ENCODE peak calls at places on chromosome 13, in seven cellular contexts. T, I, F, E, O, V and K are unnamed samples. For H3K4me1 and H3K27me3, the result is how much of the 10 kb centered on the place peaks cover.

GRCh38 chr13:66212511-66212910 is 1017.6 kb downstream of the PCDH9 start:
- DNase-seq in T (no peak), I (no peak), F (no peak), E (no peak), O (no peak), V (no peak), K (no peak)

GRCh38 chr13:41311607-41312500 is 787 bp downstream of the NAA16 start:
- DNase-seq in T (peak), I (no peak), F (peak), E (peak), O (peak), V (no peak), K (peak)

GRCh38 chr13:33554919-33555791 is 262.8 kb upstream of the RFC3 start:
- DNase-seq in T (no peak), I (no peak), F (no peak), E (no peak), O (no peak), V (no peak), K (no peak)

GRCh38 chr13:37816276-37816675 is 53.3 kb downstream of the TRPC4 start:
- DNase-seq in T (no peak), I (no peak), F (no peak), E (no peak), O (no peak), V (no peak), K (no peak)

GRCh38 chr13:84985860-84986259 is 813.4 kb downstream of the SLITRK6 start:
- DNase-seq in T (no peak), I (no peak), F (no peak), E (no peak), O (no peak), V (no peak), K (peak)

GRCh38 chr13:80132741-80133601 is 208.0 kb downstream of the SPRY2 start:
- DNase-seq in T (peak), I (no peak), F (peak), E (peak), O (no peak), V (no peak), K (peak)

GRCh38 chr13:94119360-94119936 is 360.0 kb downstream of the DCT start:
- DNase-seq in T (peak), I (no peak), F (peak), E (no peak), O (no peak), V (no peak), K (peak)

GRCh38 chr13:100235311-100235901 is 146.5 kb downstream of the PCCA start:
- DNase-seq in T (peak), I (no peak), F (no peak), E (peak), O (peak), V (no peak), K (peak)

GRCh38 chr13:113967206-113967720 is 6.6 kb downstream of the C13orf46 start:
- DNase-seq in T (no peak), I (no peak), F (no peak), E (no peak), O (no peak), V (no peak), K (no peak)

GRCh38 chr13:98564204-98564603 is 12.7 kb downstream of the STK24 start:
- DNase-seq in T (no peak), I (no peak), F (no peak), E (no peak), O (no peak), V (no peak), K (no peak)

GRCh38 chr13:34933786-34934185 is 8.3 kb upstream of the NBEA start:
- DNase-seq in T (no peak), I (no peak), F (no peak), E (no peak), O (no peak), V (no peak), K (no peak)

GRCh38 chr13:109180905-109181425 is 551.6 kb downstream of the MYO16 start:
- DNase-seq in T (peak), I (no peak), F (no peak), E (no peak), O (no peak), V (no peak), K (no peak)

GRCh38 chr13:73228546-73228945 is 169.7 kb downstream of the KLF5 start:
- DNase-seq in T (peak), I (no peak), F (no peak), E (no peak), O (peak), V (no peak), K (no peak)

GRCh38 chr13:94335786-94336357 is 143.6 kb downstream of the DCT start:
- DNase-seq in T (no peak), I (no peak), F (no peak), E (no peak), O (no peak), V (no peak), K (no peak)

GRCh38 chr13:45544520-45544919 is 71.0 kb downstream of the ERICH6B start:
- DNase-seq in T (no peak), I (no peak), F (no peak), E (no peak), O (no peak), V (no peak), K (no peak)

GRCh38 chr13:38804536-38804935 is 117.7 kb downstream of the FREM2 start:
- DNase-seq in T (no peak), I (no peak), F (no peak), E (no peak), O (no peak), V (no peak), K (no peak)

GRCh38 chr13:41075034-41075433 is 13.7 kb downstream of the WBP4 start:
- DNase-seq in T (peak), I (no peak), F (no peak), E (no peak), O (peak), V (no peak), K (peak)

GRCh38 chr13:25478186-25478585 is 106.4 kb downstream of the ATP8A2 start:
- DNase-seq in T (peak), I (no peak), F (no peak), E (no peak), O (no peak), V (no peak), K (no peak)

GRCh38 chr13:39417131-39417530 is 185.9 kb downstream of the LHFPL6 start:
- DNase-seq in T (no peak), I (no peak), F (no peak), E (no peak), O (no peak), V (no peak), K (peak)

GRCh38 chr13:106507560-106508274 is 27.7 kb downstream of the EFNB2 start:
- DNase-seq in T (peak), I (no peak), F (no peak), E (no peak), O (peak), V (no peak), K (no peak)

GRCh38 chr13:72808917-72809500 is 27.1 kb downstream of the PIBF1 start:
- DNase-seq in T (peak), I (no peak), F (no peak), E (no peak), O (peak), V (no peak), K (no peak)

GRCh38 chr13:114130131-114130707 is 2.2 kb downstream of the RASA3 start:
- DNase-seq in T (no peak), I (no peak), F (no peak), E (no peak), O (no peak), V (no peak), K (no peak)

GRCh38 chr13:79935121-79935520 is 405.8 kb downstream of the SPRY2 start:
- DNase-seq in T (no peak), I (no peak), F (no peak), E (no peak), O (no peak), V (no peak), K (no peak)

GRCh38 chr13:75913925-75914324 is 277.8 kb downstream of the LMO7 start:
- DNase-seq in T (no peak), I (no peak), F (no peak), E (no peak), O (no peak), V (no peak), K (no peak)

GRCh38 chr13:32894589-32895001 is 121.6 kb upstream of the KL start:
- DNase-seq in T (no peak), I (no peak), F (no peak), E (no peak), O (no peak), V (no peak), K (no peak)

GRCh38 chr13:102769679-102770078 is 3.9 kb downstream of the TEX30 start:
- DNase-seq in T (no peak), I (no peak), F (no peak), E (no peak), O (peak), V (no peak), K (no peak)

GRCh38 chr13:44311011-44311481 is 62.6 kb upstream of the SERP2 start:
- DNase-seq in T (no peak), I (no peak), F (no peak), E (no peak), O (no peak), V (no peak), K (no peak)

GRCh38 chr13:111531505-111531904 is 211.1 kb downstream of the TEX29 start:
- DNase-seq in T (peak), I (no peak), F (no peak), E (no peak), O (no peak), V (no peak), K (no peak)

GRCh38 chr13:49322702-49323101 is 75.0 kb downstream of the CDADC1 start:
- DNase-seq in T (no peak), I (no peak), F (no peak), E (no peak), O (no peak), V (no peak), K (no peak)

GRCh38 chr13:106100261-106100919 is 435.1 kb downstream of the EFNB2 start:
- DNase-seq in T (peak), I (no peak), F (no peak), E (peak), O (no peak), V (no peak), K (peak)

GRCh38 chr13:25148005-25148798 is 23.9 kb downstream of the AMER2 start:
- DNase-seq in T (no peak), I (no peak), F (no peak), E (no peak), O (no peak), V (no peak), K (no peak)

GRCh38 chr13:100552755-100553154 is 35.8 kb downstream of the GGACT start:
- DNase-seq in T (no peak), I (no peak), F (no peak), E (no peak), O (no peak), V (no peak), K (no peak)

GRCh38 chr13:56201834-56202233 is 938.9 kb upstream of the PRR20A start:
- DNase-seq in T (no peak), I (no peak), F (no peak), E (no peak), O (no peak), V (no peak), K (no peak)

DNA sequence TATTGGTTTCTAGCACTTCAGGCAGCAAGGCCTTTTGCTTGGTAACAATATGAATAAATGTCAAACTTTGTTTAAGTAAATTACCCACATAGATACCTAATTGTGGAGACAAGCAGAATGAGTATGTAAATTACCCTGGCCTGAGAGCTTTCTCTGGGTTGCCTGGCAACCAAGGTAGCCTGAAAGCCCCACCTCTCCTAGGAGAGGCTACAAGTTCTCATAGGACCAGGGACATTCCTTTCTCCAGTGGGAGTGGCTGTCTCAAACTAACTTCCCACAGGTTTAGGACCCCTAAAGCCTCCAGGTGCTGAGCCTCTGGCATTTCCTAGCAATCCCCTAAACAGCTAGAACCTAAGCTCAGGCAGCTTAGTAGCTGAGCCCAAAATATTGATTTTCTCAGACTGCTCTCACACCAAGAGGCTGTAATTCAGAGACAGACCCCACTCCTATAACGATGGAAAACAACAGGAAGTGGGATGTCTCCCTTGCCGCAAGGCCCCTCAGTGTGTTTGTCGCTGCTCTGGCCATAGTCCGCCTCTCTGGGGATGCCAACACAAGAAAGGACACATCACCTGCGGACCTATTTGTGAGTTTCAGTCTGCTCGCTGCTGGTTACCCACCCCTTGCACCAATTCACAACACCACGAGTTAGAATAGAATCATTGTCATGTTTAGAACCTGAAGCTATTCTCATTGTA is 207.3 kb downstream of the DLEU7 start:
- DNase-seq in T (peak), I (no peak), F (no peak), E (no peak), O (no peak), V (no peak), K (peak)
- H3K4me3 ChIP-seq in T (no peak), I (no peak), F (no peak), E (no peak), O (no peak), V (no peak), K (no peak)

DNA sequence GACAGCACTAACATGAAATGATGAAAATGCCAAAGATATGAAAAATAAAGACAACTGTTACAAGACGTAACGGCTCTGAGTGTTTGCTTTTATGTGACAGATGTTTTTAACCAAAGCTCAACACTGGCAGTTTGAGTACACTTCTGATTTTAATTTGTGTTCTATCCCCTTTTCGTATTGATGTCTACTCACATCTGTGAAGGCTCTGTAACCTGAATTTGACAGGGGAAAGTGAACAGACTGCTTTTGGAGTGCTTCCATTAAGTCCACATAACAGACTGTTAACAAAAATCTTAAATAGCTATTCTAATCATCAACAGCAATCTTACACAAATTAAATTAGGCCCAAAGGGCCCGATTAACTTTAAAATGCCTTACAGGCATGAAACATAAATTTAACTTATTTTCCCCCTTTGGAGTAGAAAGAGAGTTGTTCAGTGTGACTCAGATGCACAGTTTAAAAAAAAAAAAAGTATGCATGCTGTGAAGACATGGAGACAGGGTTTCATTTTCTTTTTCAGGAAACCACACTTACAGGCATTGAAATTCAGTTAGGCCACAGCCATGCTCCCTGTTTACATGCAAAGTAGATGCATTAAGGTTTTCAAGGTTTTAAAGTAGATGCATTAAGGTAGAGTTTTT is 16.3 kb upstream of the RNASEH2B start:
- DNase-seq in T (no peak), I (no peak), F (no peak), E (no peak), O (peak), V (no peak), K (no peak)
- H3K4me1 ChIP-seq in T (under half), I (under half), F (under half), E (under half), O (under half), V (under half), K (under half)

GRCh38 chr13:90386090-90386489 is 961.4 kb upstream of the MIR17HG start:
- DNase-seq in T (no peak), I (no peak), F (no peak), E (no peak), O (no peak), V (no peak), K (no peak)
- H3K27me3 ChIP-seq in T (under half), I (under half), F (under half), E (under half), O (under half), V (under half), K (under half)

GRCh38 chr13:97226013-97226412 is 3.9 kb downstream of the MBNL2 start:
- DNase-seq in T (no peak), I (no peak), F (peak), E (no peak), O (no peak), V (no peak), K (no peak)
- H3K4me3 ChIP-seq in T (peak), I (peak), F (no peak), E (peak), O (peak), V (peak), K (no peak)